ENCODE peak calls at places on chromosomes 12 and 14, in five cellular contexts. One of them, this sample, is unnamed.

GRCh38 chr14:105060751-105061427 is 4.3 kb downstream of the GPR132 start:
- DNase-seq in H7: peak
- DNase-seq in fibroblast of lung: no peak
- DNase-seq in foreskin melanocyte: no peak
- DNase-seq in substantia nigra: no peak
- DNase-seq in this sample: no peak

GRCh38 chr14:65431951-65432350 is 19.4 kb downstream of the FUT8 start:
- DNase-seq in H7: no peak
- DNase-seq in foreskin melanocyte: no peak
- DNase-seq in substantia nigra: no peak
- DNase-seq in fibroblast of lung: no peak
- DNase-seq in this sample: no peak

GRCh38 chr14:106129274-106129673 is 602.9 kb downstream of the TMEM121 start:
- DNase-seq in fibroblast of lung: no peak
- DNase-seq in substantia nigra: no peak
- DNase-seq in H7: no peak
- DNase-seq in foreskin melanocyte: no peak
- DNase-seq in this sample: no peak

GRCh38 chr12:96236221-96236822 is 42.1 kb downstream of the ELK3 start:
- DNase-seq in foreskin melanocyte: no peak
- DNase-seq in H7: no peak
- DNase-seq in fibroblast of lung: peak
- DNase-seq in substantia nigra: no peak
- DNase-seq in this sample: no peak

GRCh38 chr12:12899530-12900380 is 8.4 kb downstream of the GPRC5A start:
- DNase-seq in fibroblast of lung: peak
- DNase-seq in substantia nigra: no peak
- DNase-seq in H7: no peak
- DNase-seq in foreskin melanocyte: peak
- DNase-seq in this sample: peak

GRCh38 chr14:72892103-72892878 is 1.6 kb downstream of the DPF3 start:
- DNase-seq in fibroblast of lung: peak
- DNase-seq in foreskin melanocyte: no peak
- DNase-seq in H7: peak
- DNase-seq in substantia nigra: no peak
- DNase-seq in this sample: no peak

GRCh38 chr12:109053382-109054123 is 1.2 kb downstream of the USP30 start:
- DNase-seq in fibroblast of lung: peak
- DNase-seq in H7: peak
- DNase-seq in substantia nigra: no peak
- DNase-seq in foreskin melanocyte: no peak
- DNase-seq in this sample: no peak

GRCh38 chr12:66290716-66291200 is 11.5 kb upstream of the HELB start:
- DNase-seq in substantia nigra: no peak
- DNase-seq in foreskin melanocyte: no peak
- DNase-seq in fibroblast of lung: no peak
- DNase-seq in H7: no peak
- DNase-seq in this sample: no peak

GRCh38 chr14:104678346-104678745 is 11.1 kb upstream of the INF2 start:
- DNase-seq in substantia nigra: no peak
- DNase-seq in fibroblast of lung: peak
- DNase-seq in foreskin melanocyte: no peak
- DNase-seq in H7: peak
- DNase-seq in this sample: no peak

GRCh38 chr12:109752117-109753053 is 38.8 kb downstream of the FAM222A start:
- DNase-seq in fibroblast of lung: no peak
- DNase-seq in foreskin melanocyte: no peak
- DNase-seq in substantia nigra: no peak
- DNase-seq in H7: no peak
- DNase-seq in this sample: no peak

GRCh38 chr12:88360349-88360748 is 218.2 kb downstream of the TMTC3 start:
- DNase-seq in H7: no peak
- DNase-seq in foreskin melanocyte: no peak
- DNase-seq in substantia nigra: no peak
- DNase-seq in fibroblast of lung: no peak
- DNase-seq in this sample: no peak

GRCh38 chr14:90691627-90692026 is 124.6 kb downstream of the TTC7B start:
- DNase-seq in foreskin melanocyte: no peak
- DNase-seq in substantia nigra: no peak
- DNase-seq in fibroblast of lung: peak
- DNase-seq in H7: no peak
- DNase-seq in this sample: no peak

GRCh38 chr12:25058619-25059018 is 109.7 kb upstream of the BCAT1 start:
- DNase-seq in substantia nigra: no peak
- DNase-seq in fibroblast of lung: no peak
- DNase-seq in foreskin melanocyte: no peak
- DNase-seq in H7: no peak
- DNase-seq in this sample: no peak

GRCh38 chr12:9707864-9708808 is 24.8 kb downstream of the CLECL1 start:
- DNase-seq in fibroblast of lung: peak
- DNase-seq in H7: peak
- DNase-seq in substantia nigra: peak
- DNase-seq in foreskin melanocyte: peak
- DNase-seq in this sample: peak

GRCh38 chr12:89349814-89350213 is 2.5 kb downstream of the DUSP6 start:
- DNase-seq in H7: peak
- DNase-seq in fibroblast of lung: peak
- DNase-seq in substantia nigra: no peak
- DNase-seq in foreskin melanocyte: peak
- DNase-seq in this sample: no peak

GRCh38 chr12:50055831-50056628 is 1.4 kb upstream of the ASIC1 start:
- DNase-seq in substantia nigra: no peak
- DNase-seq in H7: peak
- DNase-seq in fibroblast of lung: peak
- DNase-seq in foreskin melanocyte: peak
- DNase-seq in this sample: no peak

GRCh38 chr12:25557830-25558436 is 4.8 kb upstream of the LMNTD1 start:
- DNase-seq in substantia nigra: no peak
- DNase-seq in foreskin melanocyte: peak
- DNase-seq in fibroblast of lung: peak
- DNase-seq in H7: peak
- DNase-seq in this sample: peak

GRCh38 chr12:12266389-12266872 is 413 bp downstream of the LRP6 start:
- DNase-seq in substantia nigra: no peak
- DNase-seq in fibroblast of lung: peak
- DNase-seq in foreskin melanocyte: no peak
- DNase-seq in H7: peak
- DNase-seq in this sample: no peak

This sample was measured in HFF-Myc.